ENCODE peak calls at places on chromosomes 3 and 15, in four cellular contexts. One of them, this sample, is unnamed.

GRCh38 chr15:66897971-66898370 is 167.4 kb upstream of the SMAD3 start:
- DNase-seq in HepG2: no peak
- DNase-seq in K562: no peak
- DNase-seq in GM12878: no peak
- DNase-seq in this sample: no peak

GRCh38 chr3:88032245-88032644 is 26.6 kb downstream of the CGGBP1 start:
- DNase-seq in HepG2: no peak
- DNase-seq in K562: no peak
- DNase-seq in GM12878: no peak
- DNase-seq in this sample: no peak

GRCh38 chr3:44982817-44983216 is 6.8 kb downstream of the EXOSC7 start:
- DNase-seq in HepG2: no peak
- DNase-seq in K562: no peak
- DNase-seq in GM12878: no peak
- DNase-seq in this sample: no peak

GRCh38 chr15:62068071-62068786 is 1.5 kb downstream of the C2CD4A start:
- DNase-seq in HepG2: peak
- DNase-seq in K562: peak
- DNase-seq in GM12878: no peak
- DNase-seq in this sample: peak

GRCh38 chr15:78992416-78993256 is 47.8 kb upstream of the CTSH start:
- DNase-seq in HepG2: no peak
- DNase-seq in K562: no peak
- DNase-seq in GM12878: no peak
- DNase-seq in this sample: no peak

GRCh38 chr15:85661859-85662258 is 132.9 kb downstream of the KLHL25 start:
- DNase-seq in HepG2: no peak
- DNase-seq in K562: no peak
- DNase-seq in GM12878: no peak
- DNase-seq in this sample: no peak

GRCh38 chr15:31267161-31268107 is 59.2 kb upstream of the KLF13 start:
- DNase-seq in HepG2: no peak
- DNase-seq in K562: no peak
- DNase-seq in GM12878: no peak
- DNase-seq in this sample: no peak

GRCh38 chr3:171056528-171056927 is 30.0 kb upstream of the SLC2A2 start:
- DNase-seq in HepG2: peak
- DNase-seq in K562: no peak
- DNase-seq in GM12878: no peak
- DNase-seq in this sample: no peak

GRCh38 chr3:111794701-111795100 is 64.4 kb upstream of the PHLDB2 start:
- DNase-seq in HepG2: no peak
- DNase-seq in K562: no peak
- DNase-seq in GM12878: no peak
- DNase-seq in this sample: no peak

GRCh38 chr3:98733778-98734281 is 29.3 kb upstream of the ST3GAL6 start:
- DNase-seq in HepG2: peak
- DNase-seq in K562: no peak
- DNase-seq in GM12878: peak
- DNase-seq in this sample: no peak

GRCh38 chr3:125141596-125142417 is 70.7 kb downstream of the SLC12A8 start:
- DNase-seq in HepG2: no peak
- DNase-seq in K562: no peak
- DNase-seq in GM12878: no peak
- DNase-seq in this sample: no peak

GRCh38 chr3:89877230-89877629 is 769.8 kb downstream of the EPHA3 start:
- DNase-seq in HepG2: no peak
- DNase-seq in K562: no peak
- DNase-seq in GM12878: no peak
- DNase-seq in this sample: no peak

GRCh38 chr15:80580107-80580506 is 115.0 kb upstream of the ABHD17C start:
- DNase-seq in HepG2: no peak
- DNase-seq in K562: no peak
- DNase-seq in GM12878: no peak
- DNase-seq in this sample: no peak

GRCh38 chr3:183514048-183514447 is 41.5 kb downstream of the KLHL6 start:
- DNase-seq in HepG2: no peak
- DNase-seq in K562: no peak
- DNase-seq in GM12878: no peak
- DNase-seq in this sample: no peak

GRCh38 chr3:185421577-185422232 is 58.8 kb downstream of the MAP3K13 start:
- DNase-seq in HepG2: no peak
- DNase-seq in K562: no peak
- DNase-seq in GM12878: peak
- DNase-seq in this sample: no peak

GRCh38 chr3:183285828-183286457 is 32.9 kb downstream of the B3GNT5 start:
- DNase-seq in HepG2: peak
- DNase-seq in K562: no peak
- DNase-seq in GM12878: peak
- DNase-seq in this sample: peak

GRCh38 chr3:65265511-65265910 is 577.7 kb upstream of the ADAMTS9 start:
- DNase-seq in HepG2: no peak
- DNase-seq in K562: no peak
- DNase-seq in GM12878: no peak
- DNase-seq in this sample: no peak

GRCh38 chr3:86416334-86416733 is 574.6 kb downstream of the VGLL3 start:
- DNase-seq in HepG2: no peak
- DNase-seq in K562: no peak
- DNase-seq in GM12878: no peak
- DNase-seq in this sample: no peak

GRCh38 chr3:147410126-147410517 is 957 bp downstream of the ZIC1 start:
- DNase-seq in HepG2: no peak
- DNase-seq in K562: no peak
- DNase-seq in GM12878: no peak
- DNase-seq in this sample: no peak

GRCh38 chr3:58411036-58411435 is 22.6 kb downstream of the PDHB start:
- DNase-seq in HepG2: no peak
- DNase-seq in K562: no peak
- DNase-seq in GM12878: no peak
- DNase-seq in this sample: no peak

GRCh38 chr3:40681658-40682055 is 156.9 kb downstream of the ZNF621 start:
- DNase-seq in HepG2: no peak
- DNase-seq in K562: no peak
- DNase-seq in GM12878: no peak
- DNase-seq in this sample: no peak

GRCh38 chr15:42456539-42456938 is 34.4 kb downstream of the ZNF106 start:
- DNase-seq in HepG2: no peak
- DNase-seq in K562: no peak
- DNase-seq in GM12878: no peak
- DNase-seq in this sample: no peak

GRCh38 chr15:37135225-37135624 is 34.9 kb upstream of the MEIS2 start:
- DNase-seq in HepG2: no peak
- DNase-seq in K562: peak
- DNase-seq in GM12878: no peak
- DNase-seq in this sample: no peak
- TF ChIP-seq HDAC2 in HepG2: no peak
- TF ChIP-seq HDAC2 in K562: no peak
- TF ChIP-seq HDAC2 in GM12878: no peak
- TF ChIP-seq HDAC2 in this sample: no peak

DNA sequence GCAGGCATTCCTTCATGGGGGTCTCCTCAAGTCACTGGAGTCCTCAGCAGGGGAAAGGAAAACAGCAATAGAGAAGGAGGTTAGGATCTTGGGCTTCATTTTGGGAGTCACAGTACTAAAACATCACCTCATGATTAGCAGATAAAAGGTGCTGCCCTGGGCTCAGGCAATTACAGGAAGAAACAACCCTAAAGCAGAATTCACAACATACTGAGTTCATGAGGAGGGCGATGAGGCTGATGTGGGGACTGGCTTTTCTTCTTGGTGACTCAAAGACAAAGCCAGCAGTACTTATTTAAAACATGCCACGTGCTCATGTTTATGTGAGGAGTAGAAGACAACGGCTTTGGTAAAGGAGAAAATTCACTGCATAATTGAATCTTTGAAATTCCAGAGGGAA is 822.3 kb upstream of the CFAP20DC start:
- DNase-seq in HepG2: no peak
- DNase-seq in K562: no peak
- DNase-seq in GM12878: no peak
- DNase-seq in this sample: no peak
- TF ChIP-seq CHD4 in HepG2: no peak
- TF ChIP-seq CHD4 in K562: no peak
- TF ChIP-seq CHD4 in GM12878: no peak
- TF ChIP-seq CHD4 in this sample: no peak

DNA sequence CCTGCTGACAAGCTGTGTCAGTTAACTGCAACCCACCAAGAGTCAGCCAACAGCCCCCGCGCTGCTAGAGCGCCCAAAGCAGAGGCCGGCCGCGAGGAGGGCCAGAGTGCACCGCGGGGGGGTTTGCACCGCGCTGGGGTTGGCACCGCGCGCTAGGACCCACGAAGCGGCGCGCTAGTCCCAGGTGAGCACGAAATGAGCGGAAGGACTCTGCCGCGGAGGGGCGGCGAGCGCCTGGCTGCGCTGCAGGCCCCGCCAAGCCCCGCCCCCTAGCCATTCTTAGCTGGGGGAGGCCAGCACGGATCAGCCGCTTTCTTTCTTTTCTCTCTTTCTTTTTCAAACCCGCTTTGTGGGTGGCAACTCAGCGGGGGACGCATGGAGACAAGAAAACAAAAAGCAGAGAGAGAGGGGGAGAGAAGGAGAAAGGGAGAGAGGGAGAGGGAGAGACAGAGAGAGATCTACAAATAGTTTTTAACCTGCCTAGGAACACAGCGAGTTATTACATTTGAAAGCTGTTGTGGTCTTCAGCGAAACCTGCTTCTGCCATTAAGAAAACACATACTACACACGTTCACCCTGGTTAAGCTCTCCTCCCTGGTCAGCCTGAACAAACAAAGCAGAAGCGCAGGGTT is 6.9 kb upstream of the FOXB1 start:
- DNase-seq in HepG2: no peak
- DNase-seq in K562: peak
- DNase-seq in GM12878: no peak
- DNase-seq in this sample: no peak
- TF ChIP-seq CTCF in HepG2: peak
- TF ChIP-seq CTCF in K562: no peak
- TF ChIP-seq CTCF in GM12878: peak
- TF ChIP-seq CTCF in this sample: no peak

GRCh38 chr3:15796771-15797599 is 794 bp downstream of the ANKRD28 start:
- DNase-seq in HepG2: peak
- DNase-seq in K562: peak
- DNase-seq in GM12878: no peak
- DNase-seq in this sample: peak
- TF ChIP-seq HDAC2 in HepG2: no peak
- TF ChIP-seq HDAC2 in K562: no peak
- TF ChIP-seq HDAC2 in GM12878: no peak
- TF ChIP-seq HDAC2 in this sample: no peak

GRCh38 chr15:29937956-29938355 is 115.7 kb upstream of the TJP1 start:
- DNase-seq in HepG2: no peak
- DNase-seq in K562: no peak
- DNase-seq in GM12878: no peak
- DNase-seq in this sample: no peak

GRCh38 chr15:29942144-29942543 is 119.9 kb upstream of the TJP1 start:
- DNase-seq in HepG2: no peak
- DNase-seq in K562: no peak
- DNase-seq in GM12878: no peak
- DNase-seq in this sample: peak

GRCh38 chr15:29938701-29939340 is 116.6 kb upstream of the TJP1 start:
- DNase-seq in HepG2: peak
- DNase-seq in K562: no peak
- DNase-seq in GM12878: no peak
- DNase-seq in this sample: no peak

GRCh38 chr15:29936353-29937049 is 114.2 kb upstream of the TJP1 start:
- DNase-seq in HepG2: no peak
- DNase-seq in K562: no peak
- DNase-seq in GM12878: no peak
- DNase-seq in this sample: no peak

DNA sequence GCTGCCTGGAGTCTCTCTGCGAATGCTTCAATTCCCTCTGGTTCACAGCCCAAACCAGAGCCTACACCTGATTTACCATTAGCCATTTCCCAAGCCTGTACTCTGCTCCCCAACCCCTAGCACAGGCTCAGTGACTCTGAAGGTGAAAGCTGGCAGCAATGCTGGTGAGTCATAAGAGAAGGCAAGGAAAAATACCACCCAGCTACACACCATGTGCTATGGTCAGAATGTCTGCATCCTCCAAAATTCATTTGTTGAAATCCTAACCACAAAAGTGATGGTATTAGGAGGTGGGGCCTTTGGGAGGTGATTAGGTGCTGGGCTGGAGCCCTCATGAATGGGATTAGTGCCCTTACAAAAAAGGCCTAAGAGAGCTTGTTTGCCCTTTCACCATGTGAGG is 117.1 kb upstream of the TJP1 start:
- DNase-seq in HepG2: no peak
- DNase-seq in K562: no peak
- DNase-seq in GM12878: no peak
- DNase-seq in this sample: no peak
- TF ChIP-seq CHD4 in HepG2: no peak
- TF ChIP-seq CHD4 in K562: no peak
- TF ChIP-seq CHD4 in GM12878: no peak
- TF ChIP-seq CHD4 in this sample: no peak

This sample was measured in A549.